ENCODE peak calls at places on chromosomes 2 and 18, in nine cellular contexts. I is H54; X is DMS153; P is amygdala; T is glomerular endothelial cell; H is cardiac fibroblast; V is activated naive CD4-positive, alpha-beta T cell treated with Interleukin-2 at 50 U/mL for 16 hours; C is effector memory CD4-positive, alpha-beta T cell; F is HFFc6. O is an unnamed sample.

GRCh38 chr2:138491495-138491862 is 10.1 kb upstream of the SPOPL start:
- DNase-seq in I (no peak), X (no peak), P (no peak), T (no peak), H (no peak), V (no peak), C (no peak), F (no peak), O (no peak)

GRCh38 chr2:72144412-72144745 is 3.3 kb downstream of the CYP26B1 start:
- DNase-seq in I (no peak), X (no peak), P (no peak), T (no peak), H (no peak), V (no peak), C (no peak), F (no peak), O (no peak)

GRCh38 chr18:57881818-57882413 is 78.8 kb upstream of the ATP8B1 start:
- DNase-seq in I (peak; percentile 15), X (peak; percentile 60), P (peak; percentile 8), T (peak; percentile 51), H (peak; percentile 88), V (peak; percentile 50), C (no peak), F (peak; percentile 50), O (peak; percentile 66)

GRCh38 chr2:86566158-86566827 is 3.0 kb upstream of the CHMP3 start:
- DNase-seq in I (no peak), X (no peak), P (peak; percentile 12), T (no peak), H (no peak), V (no peak), C (no peak), F (no peak), O (no peak)

GRCh38 chr18:77648415-77648814 is 398.8 kb downstream of the GALR1 start:
- DNase-seq in I (no peak), X (no peak), P (no peak), T (no peak), H (no peak), V (no peak), C (no peak), F (no peak), O (no peak)

GRCh38 chr18:47964086-47964485 is 33.6 kb upstream of the SMAD2 start:
- DNase-seq in I (no peak), X (peak; percentile 83), P (no peak), T (no peak), H (no peak), V (no peak), C (no peak), F (no peak), O (no peak)

GRCh38 chr2:241507430-241508239 is 749 bp downstream of the STK25 start:
- DNase-seq in I (peak; percentile 64), X (no peak), P (no peak), T (no peak), H (peak; percentile 35), V (peak; percentile 31), C (no peak), F (peak; percentile 28), O (no peak)

GRCh38 chr2:194100201-194100600 is 1556.8 kb upstream of the SLC39A10 start:
- DNase-seq in I (no peak), X (no peak), P (no peak), T (no peak), H (peak; percentile 46), V (no peak), C (no peak), F (no peak), O (no peak)

GRCh38 chr2:26628561-26629345 is 12.4 kb downstream of the CIB4 start:
- DNase-seq in I (no peak), X (no peak), P (no peak), T (no peak), H (no peak), V (no peak), C (no peak), F (no peak), O (no peak)

GRCh38 chr2:7722212-7722910 is 805.1 kb downstream of the RNF144A start:
- DNase-seq in I (no peak), X (no peak), P (no peak), T (no peak), H (no peak), V (no peak), C (no peak), F (no peak), O (no peak)

GRCh38 chr2:230319211-230319862 is 7.7 kb upstream of the SP140L start:
- DNase-seq in I (no peak), X (no peak), P (no peak), T (no peak), H (no peak), V (peak; percentile 62), C (peak; percentile 33), F (no peak), O (no peak)

GRCh38 chr2:222859786-222860726 is 780 bp upstream of the ACSL3 start:
- DNase-seq in I (peak; percentile 36), X (peak; percentile 52), P (no peak), T (no peak), H (peak; percentile 89), V (no peak), C (no peak), F (peak; percentile 57), O (no peak)

GRCh38 chr2:36404312-36404711 is 48.7 kb downstream of the CRIM1 start:
- DNase-seq in I (no peak), X (no peak), P (no peak), T (no peak), H (no peak), V (no peak), C (no peak), F (peak; percentile 69), O (no peak)

GRCh38 chr2:30165617-30166016 is 18.8 kb downstream of the YPEL5 start:
- DNase-seq in I (no peak), X (peak; percentile 58), P (no peak), T (no peak), H (no peak), V (no peak), C (no peak), F (no peak), O (no peak)

GRCh38 chr18:10122116-10122515 is 208.3 kb downstream of the VAPA start:
- DNase-seq in I (no peak), X (peak; percentile 79), P (no peak), T (no peak), H (peak; percentile 83), V (no peak), C (no peak), F (peak; percentile 88), O (no peak)

GRCh38 chr2:232030229-232030628 is 68.7 kb downstream of the DIS3L2 start:
- DNase-seq in I (peak; percentile 5), X (no peak), P (no peak), T (no peak), H (no peak), V (no peak), C (no peak), F (no peak), O (no peak)

GRCh38 chr2:223549215-223549614 is 52.9 kb downstream of the SCG2 start:
- DNase-seq in I (peak; percentile 49), X (peak; percentile 20), P (no peak), T (peak; percentile 47), H (peak; percentile 86), V (no peak), C (no peak), F (peak; percentile 96), O (peak; percentile 2)

GRCh38 chr2:20622296-20622686 is 28.6 kb downstream of the HS1BP3 start:
- DNase-seq in I (no peak), X (no peak), P (no peak), T (no peak), H (no peak), V (no peak), C (no peak), F (no peak), O (no peak)

GRCh38 chr2:187527262-187527661 is 27.0 kb downstream of the TFPI start:
- DNase-seq in I (no peak), X (no peak), P (no peak), T (peak; percentile 75), H (peak; percentile 92), V (no peak), C (no peak), F (no peak), O (no peak)

GRCh38 chr2:123648014-123648413 is 377.1 kb upstream of the CNTNAP5 start:
- DNase-seq in I (no peak), X (no peak), P (no peak), T (no peak), H (no peak), V (no peak), C (no peak), F (no peak), O (no peak)

GRCh38 chr18:23884712-23885375 is 129.7 kb upstream of the TTC39C start:
- DNase-seq in I (no peak), X (peak; percentile 62), P (no peak), T (no peak), H (no peak), V (no peak), C (no peak), F (no peak), O (no peak)

GRCh38 chr2:173568054-173568453 is 213.4 kb downstream of the CDCA7 start:
- DNase-seq in I (no peak), X (peak; percentile 44), P (no peak), T (no peak), H (no peak), V (no peak), C (no peak), F (peak; percentile 28), O (no peak)

GRCh38 chr2:239259603-239260298 is 141.1 kb downstream of the HDAC4 start:
- DNase-seq in I (no peak), X (no peak), P (no peak), T (no peak), H (no peak), V (no peak), C (no peak), F (no peak), O (no peak)

GRCh38 chr2:8535821-8536685 is 145.8 kb upstream of the ID2 start:
- DNase-seq in I (no peak), X (no peak), P (no peak), T (no peak), H (peak; percentile 31), V (peak; percentile 42), C (no peak), F (no peak), O (peak; percentile 24)

GRCh38 chr2:122009546-122009945 is 254.1 kb downstream of the TSN start:
- DNase-seq in I (no peak), X (peak; percentile 47), P (no peak), T (no peak), H (no peak), V (no peak), C (no peak), F (no peak), O (no peak)

GRCh38 chr2:110104025-110104771 is 11.4 kb downstream of the MALL start:
- DNase-seq in I (no peak), X (peak; percentile 80), P (no peak), T (no peak), H (no peak), V (no peak), C (no peak), F (no peak), O (no peak)